ENCODE peak calls at places on chromosomes 11 and 22, in five cellular contexts. L is amniotic stem cell, Q is GDM1, B is brain pericyte, R is left kidney. I is an unnamed sample.

GRCh38 chr11:12797996-12798395 is 123.8 kb downstream of the TEAD1 start:
- DNase-seq in L (no peak), Q (no peak), B (no peak), R (no peak), I (no peak)

GRCh38 chr11:119773016-119773415 is 44.0 kb upstream of the NECTIN1 start:
- DNase-seq in L (no peak), Q (no peak), B (no peak), R (no peak), I (no peak)

GRCh38 chr11:14443642-14444041 is 56.0 kb downstream of the COPB1 start:
- DNase-seq in L (no peak), Q (no peak), B (no peak), R (no peak), I (no peak)

GRCh38 chr22:20430641-20431519 is 6.7 kb downstream of the SCARF2 start:
- DNase-seq in L (no peak), Q (no peak), B (no peak), R (peak), I (no peak)

GRCh38 chr11:6609502-6610015 is 2.5 kb downstream of the TAF10 start:
- DNase-seq in L (no peak), Q (no peak), B (no peak), R (no peak), I (no peak)

GRCh38 chr11:116964269-116964668 is 126.8 kb upstream of the APOA1 start:
- DNase-seq in L (no peak), Q (no peak), B (no peak), R (no peak), I (no peak)

GRCh38 chr22:40183029-40183581 is 5.4 kb downstream of the TNRC6B start:
- DNase-seq in L (peak), Q (peak), B (no peak), R (peak), I (peak)

GRCh38 chr11:762421-763072 is 14.7 kb downstream of the GATD1 start:
- DNase-seq in L (peak), Q (no peak), B (no peak), R (peak), I (no peak)